ENCODE peak calls at places on chromosomes 12 and 14, in four cellular contexts. Z is thoracic aorta, N is psoas muscle, R is cardiac muscle cell. X is an unnamed sample.

GRCh38 chr12:116736962-116737773 is 701 bp downstream of the SPRING1 start:
- DNase-seq in N (no peak), R (peak; percentile 43), Z (no peak), X (no peak)

GRCh38 chr14:89330236-89331002 is 86.6 kb downstream of the FOXN3 start:
- DNase-seq in N (peak; percentile 69), R (no peak), Z (peak; percentile 58), X (peak; percentile 31)

GRCh38 chr14:81132492-81132891 is 88.3 kb downstream of the GTF2A1 start:
- DNase-seq in Z (no peak), R (no peak), N (no peak), X (no peak)

GRCh38 chr12:13073191-13073590 is 29.0 kb downstream of the FAM234B start:
- DNase-seq in Z (no peak), N (no peak), R (no peak), X (no peak)

GRCh38 chr12:57129311-57130288 is 1.3 kb downstream of the LRP1 start:
- DNase-seq in N (peak; percentile 81), R (peak; percentile 30), Z (no peak), X (no peak)

GRCh38 chr12:102478416-102479098 is 1.8 kb downstream of the IGF1 start:
- DNase-seq in R (peak; percentile 38), N (no peak), Z (no peak), X (no peak)

GRCh38 chr12:28795306-28795705 is 353.8 kb upstream of the FAR2 start:
- DNase-seq in R (no peak), N (no peak), Z (no peak), X (no peak)

GRCh38 chr14:101110729-101111619 is 207.5 kb upstream of the RTL1 start:
- DNase-seq in R (no peak), N (peak; percentile 37), Z (no peak), X (no peak)

GRCh38 chr14:65483647-65484046 is 71.1 kb downstream of the FUT8 start:
- DNase-seq in Z (no peak), N (no peak), R (no peak), X (no peak)

GRCh38 chr14:37901978-37902377 is 305.7 kb upstream of the SSTR1 start:
- DNase-seq in R (no peak), Z (no peak), N (peak; percentile 67), X (peak; percentile 67)

GRCh38 chr14:25537846-25538455 is 488.0 kb upstream of the STXBP6 start:
- DNase-seq in R (peak; percentile 57), Z (no peak), N (no peak), X (no peak)

GRCh38 chr14:25396128-25396527 is 346.2 kb upstream of the STXBP6 start:
- DNase-seq in Z (no peak), N (no peak), R (no peak), X (no peak)

GRCh38 chr12:92290016-92290685 is 144.5 kb upstream of the BTG1 start:
- DNase-seq in Z (no peak), R (no peak), N (no peak), X (peak; percentile 44)

GRCh38 chr14:79016828-79017505 is 846.8 kb downstream of the NRXN3 start:
- DNase-seq in Z (no peak), R (no peak), N (no peak), X (peak; percentile 46)

GRCh38 chr14:102029956-102030355 is 56.9 kb downstream of the HSP90AA1 start:
- DNase-seq in Z (no peak), N (no peak), R (no peak), X (no peak)

GRCh38 chr14:55819610-55820304 is 239.8 kb downstream of the KTN1 start:
- DNase-seq in R (no peak), N (no peak), Z (no peak), X (no peak)

GRCh38 chr12:68119250-68119649 is 40.3 kb downstream of the IFNG start:
- DNase-seq in N (no peak), R (no peak), Z (no peak), X (no peak)

GRCh38 chr12:50529345-50529744 is 24.6 kb downstream of the DIP2B start:
- DNase-seq in R (no peak), Z (no peak), N (no peak), X (no peak)

GRCh38 chr14:34062353-34062973 is 111.6 kb upstream of the EGLN3 start:
- DNase-seq in N (no peak), R (no peak), Z (no peak), X (no peak)

GRCh38 chr12:22525426-22525825 is 18.9 kb downstream of the C2CD5 start:
- DNase-seq in N (no peak), Z (no peak), R (no peak), X (peak; percentile 9)

GRCh38 chr14:100748944-100749343 is 22.3 kb downstream of the DLK1 start:
- DNase-seq in N (no peak), R (no peak), Z (no peak), X (no peak)

GRCh38 chr12:100956311-100956852 is 161.8 kb downstream of the ANO4 start:
- DNase-seq in Z (no peak), R (no peak), N (no peak), X (no peak)

GRCh38 chr14:100691395-100692025 is 35.2 kb upstream of the DLK1 start:
- DNase-seq in N (no peak), R (no peak), Z (no peak), X (no peak)

GRCh38 chr14:105899071-105899641 is 372.8 kb downstream of the TMEM121 start:
- DNase-seq in R (no peak), N (peak; percentile 39), Z (no peak), X (no peak)

GRCh38 chr12:132510111-132510724 is 20.3 kb downstream of the FBRSL1 start:
- DNase-seq in N (no peak), Z (no peak), R (no peak), X (no peak)

GRCh38 chr14:95531473-95531872 is 3.4 kb upstream of the GLRX5 start:
- DNase-seq in R (no peak), N (no peak), Z (no peak), X (peak; percentile 48)

GRCh38 chr14:27370775-27371174 is 772.9 kb upstream of the NOVA1 start:
- DNase-seq in N (no peak), R (no peak), Z (no peak), X (no peak)

GRCh38 chr14:56371737-56372136 is 207.9 kb upstream of the TMEM260 start:
- DNase-seq in R (no peak), N (no peak), Z (no peak), X (no peak)

GRCh38 chr12:2264622-2265306 is 212.0 kb downstream of the CACNA1C start:
- DNase-seq in N (peak; percentile 64), Z (no peak), R (no peak), X (peak; percentile 96)

GRCh38 chr12:124566181-124567034 is 1.0 kb downstream of the NCOR2 start:
- DNase-seq in R (peak; percentile 94), Z (peak; percentile 66), N (peak; percentile 90), X (no peak)

GRCh38 chr12:124564232-124564958 is 3.0 kb downstream of the NCOR2 start:
- DNase-seq in N (no peak), Z (no peak), R (peak; percentile 43), X (no peak)

GRCh38 chr12:124563809-124564208 is 3.6 kb downstream of the NCOR2 start:
- DNase-seq in N (no peak), R (no peak), Z (no peak), X (no peak)

GRCh38 chr12:124565656-124566180 is 1.7 kb downstream of the NCOR2 start:
- DNase-seq in Z (no peak), N (no peak), R (no peak), X (no peak)

DNA sequence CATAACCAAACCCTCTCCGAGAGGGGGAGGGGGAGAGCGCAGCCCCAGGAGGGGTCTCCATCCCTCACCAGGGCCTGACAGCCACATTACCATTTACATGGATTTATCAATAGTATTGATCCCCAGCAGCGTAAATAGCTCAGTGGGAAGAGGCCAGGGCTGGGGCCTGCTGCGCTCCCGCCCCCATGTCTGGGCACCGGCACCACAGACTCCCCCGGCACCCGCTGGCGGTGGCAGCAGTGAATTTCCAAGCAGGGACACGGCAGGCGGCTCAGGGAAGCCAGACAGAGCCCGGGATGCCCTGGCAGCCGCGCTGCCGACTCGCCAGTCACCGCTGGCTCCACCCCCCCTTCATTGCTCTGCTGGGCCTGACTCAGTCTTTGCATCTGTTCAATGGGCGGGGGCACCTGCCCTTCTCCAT is 2.3 kb downstream of the NCOR2 start:
- DNase-seq in Z (peak; percentile 31), R (no peak), N (peak; percentile 56), X (no peak)
- H3K4me3 ChIP-seq in Z (peak overlapping the region; percentile 99), R (peak overlapping the region; percentile 98), N (peak overlapping the region; percentile 99), X (peak overlapping the region; percentile 74)

DNA sequence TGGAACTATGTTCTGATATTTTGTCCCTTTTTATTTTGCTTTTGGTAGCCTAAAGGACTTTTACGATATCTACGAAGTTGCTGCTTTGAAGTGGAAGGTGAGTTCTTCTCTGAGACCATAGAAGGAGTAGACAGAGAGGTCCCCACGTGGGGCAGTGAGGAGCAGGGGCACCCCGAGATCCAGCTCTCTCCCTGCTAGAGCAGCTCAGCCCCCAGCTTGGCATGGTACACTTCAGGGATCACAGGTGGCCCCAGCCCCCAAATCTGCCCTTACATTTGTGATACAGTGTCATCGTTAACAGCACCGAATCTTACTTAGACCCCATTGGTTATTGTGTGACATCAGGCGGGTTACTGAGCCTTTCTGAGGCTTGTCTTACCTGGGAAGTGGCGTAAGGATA is 56.8 kb downstream of the SLC8B1 start:
- DNase-seq in R (no peak), Z (no peak), N (peak; percentile 35), X (no peak)
- H3K36me3 ChIP-seq in R (no peaks in the 10 kb centered on the region), Z (peaks cover 51% of the 10 kb centered on the region), N (peaks cover 6% of the 10 kb centered on the region), X (peaks cover 27% of the 10 kb centered on the region)

GRCh38 chr12:43338848-43339526 is 213.0 kb downstream of the ADAMTS20 start:
- DNase-seq in R (peak; percentile 90), Z (no peak), N (no peak), X (peak; percentile 48)
- TF ChIP-seq CTCF in R (peak; percentile 59), Z (peak; percentile 35), N (peak; percentile 31), X (peak; percentile 61)

DNA sequence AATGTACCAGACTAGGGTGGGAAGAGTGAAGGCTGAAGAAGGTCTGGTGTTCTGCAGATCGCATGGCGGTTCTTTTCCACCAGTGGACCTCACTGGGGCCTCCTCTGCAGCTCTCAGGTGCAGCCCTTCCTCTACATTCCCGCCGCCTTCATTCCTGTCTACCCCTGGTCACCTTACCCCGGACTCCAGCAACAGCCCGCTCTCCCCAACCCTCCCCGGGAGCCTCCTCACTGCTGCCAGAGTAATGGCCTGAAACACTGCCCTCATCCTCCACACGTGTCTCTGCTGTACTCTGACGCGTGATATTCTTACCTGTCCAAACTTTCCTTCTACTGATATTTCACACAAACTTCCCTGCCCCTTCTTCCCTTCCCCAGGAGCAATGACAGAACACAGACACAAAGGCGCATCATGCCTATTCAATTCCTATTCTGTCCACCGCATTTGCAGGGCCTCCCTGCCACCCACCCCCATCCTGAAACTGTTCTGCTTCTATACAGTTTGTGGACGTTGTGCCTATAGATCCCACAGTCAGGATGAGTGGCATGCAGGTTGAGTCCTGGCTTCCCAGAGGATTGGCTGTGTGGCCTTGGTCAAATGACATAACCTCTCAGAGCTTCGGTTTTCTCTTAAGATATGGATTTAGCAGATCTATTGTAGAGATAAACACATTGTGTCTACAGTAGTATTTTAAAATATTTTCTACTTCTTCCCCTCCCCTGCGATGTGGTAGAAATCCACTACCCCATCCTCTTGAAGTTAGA is 1.7 kb upstream of the NUAK1 start:
- DNase-seq in N (peak; percentile 62), Z (no peak), R (no peak), X (no peak)
- H3K4me3 ChIP-seq in N (peak overlapping the region; percentile 91), Z (peak overlapping the region; percentile 75), R (peak overlapping the region; percentile 97), X (peak overlapping the region; percentile 85)

GRCh38 chr12:98538031-98538430 is 22.6 kb downstream of the TMPO start:
- DNase-seq in Z (no peak), N (no peak), R (no peak), X (no peak)
- H3K36me3 ChIP-seq in Z (no peaks in the 10 kb centered on the region), N (no peaks in the 10 kb centered on the region), R (peaks cover 31% of the 10 kb centered on the region), X (no peaks in the 10 kb centered on the region)

DNA sequence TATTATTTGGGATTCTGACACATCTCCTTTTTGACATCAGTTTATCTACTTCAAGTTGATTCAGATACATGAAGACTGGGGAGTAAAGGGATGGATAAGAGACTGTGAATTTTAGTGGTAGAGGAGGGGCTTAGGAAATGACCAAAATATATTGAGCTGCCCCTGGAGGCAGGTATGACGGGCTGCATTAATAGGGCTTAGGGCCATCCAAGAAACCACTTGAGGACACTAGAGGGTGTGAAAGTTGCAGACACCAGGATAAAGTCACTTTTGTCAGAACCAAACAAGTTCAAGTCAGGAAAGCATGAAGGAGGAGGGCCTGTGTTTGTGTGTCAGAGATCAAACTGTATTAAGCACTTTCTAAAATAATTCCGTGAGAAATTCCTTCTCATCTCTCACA is 137.1 kb downstream of the SLC38A1 start:
- DNase-seq in N (no peak), R (peak; percentile 37), Z (no peak), X (no peak)
- TF ChIP-seq CTCF in N (no peak), R (peak; percentile 15), Z (no peak), X (peak; percentile 21)

X was measured in BJ.